ENCODE peak calls at places on chromosome 10, in six cellular contexts. X is NCI-H1694; G is NCI-H1092; Z is activated naive CD4-positive, alpha-beta T cell treated with Interleukin-2 at 50 U/mL for 16 hours; H is astrocyte of the spinal cord; E is endothelial cell. I is an unnamed sample.

GRCh38 chr10:48655426-48656240 is 29.0 kb upstream of the WDFY4 start:
- DNase-seq in E (no peak), H (peak), Z (no peak), G (peak), X (no peak), I (peak)

GRCh38 chr10:113133497-113133896 is 183.4 kb downstream of the TCF7L2 start:
- DNase-seq in X (no peak), H (peak), E (no peak), Z (no peak), G (no peak), I (peak)

GRCh38 chr10:12479924-12480323 is 130.6 kb downstream of the CAMK1D start:
- DNase-seq in E (no peak), X (no peak), H (no peak), Z (no peak), G (no peak), I (no peak)

GRCh38 chr10:74929197-74929596 is 102.8 kb downstream of the KAT6B start:
- DNase-seq in Z (no peak), E (no peak), X (no peak), G (no peak), H (peak), I (peak)

GRCh38 chr10:62047960-62048383 is 146.5 kb downstream of the ARID5B start:
- DNase-seq in G (no peak), X (no peak), E (no peak), Z (peak), H (peak), I (peak)

GRCh38 chr10:4546500-4546899 is 279.5 kb upstream of the AKR1E2 start:
- DNase-seq in G (no peak), X (no peak), Z (peak), E (no peak), H (peak), I (no peak)

GRCh38 chr10:48468866-48469511 is 135.9 kb downstream of the ARHGAP22 start:
- DNase-seq in E (no peak), G (no peak), X (no peak), Z (no peak), H (no peak), I (no peak)

GRCh38 chr10:71431945-71432905 is 35.5 kb downstream of the CDH23 start:
- DNase-seq in E (no peak), X (no peak), Z (no peak), G (no peak), H (no peak), I (no peak)

GRCh38 chr10:104297697-104298660 is 29.0 kb downstream of the GSTO2 start:
- DNase-seq in E (peak), X (no peak), Z (peak), G (no peak), H (peak), I (peak)

GRCh38 chr10:75261813-75262725 is 26.3 kb upstream of the COMTD1 start:
- DNase-seq in H (no peak), E (no peak), G (peak), X (peak), Z (no peak), I (no peak)

GRCh38 chr10:2908851-2909630 is 158.3 kb upstream of the PFKP start:
- DNase-seq in Z (no peak), E (no peak), H (no peak), G (no peak), X (no peak), I (no peak)

GRCh38 chr10:64648915-64649314 is 1127.7 kb downstream of the REEP3 start:
- DNase-seq in X (no peak), H (no peak), G (no peak), E (no peak), Z (no peak), I (no peak)

GRCh38 chr10:124292911-124293640 is 125.6 kb downstream of the OAT start:
- DNase-seq in H (peak), Z (no peak), E (no peak), G (no peak), X (no peak), I (no peak)

GRCh38 chr10:75408911-75409885 is 7.6 kb upstream of the ZNF503 start:
- DNase-seq in Z (no peak), X (no peak), E (peak), H (peak), G (no peak), I (no peak)

GRCh38 chr10:49360271-49361177 is 35.4 kb downstream of the DRGX start:
- DNase-seq in X (peak), E (no peak), H (no peak), G (no peak), Z (no peak), I (no peak)

GRCh38 chr10:68301301-68301700 is 30.6 kb upstream of the HNRNPH3 start:
- DNase-seq in E (no peak), G (no peak), H (no peak), Z (no peak), X (no peak), I (no peak)

GRCh38 chr10:59177031-59177861 is 803 bp downstream of the PHYHIPL start:
- DNase-seq in X (peak), E (peak), G (peak), Z (no peak), H (peak), I (peak)